ENCODE peak calls at places on chromosomes 16 and 17, in nine cellular contexts. One of them, this sample, is unnamed.

GRCh38 chr17:13777003-13777402 is 175.3 kb upstream of the HS3ST3A1 start:
- DNase-seq in effector memory CD4-positive, alpha-beta T cell: no peak
- DNase-seq in lower lobe of right lung: no peak
- DNase-seq in GM23248: peak
- DNase-seq in neural progenitor cell: no peak
- DNase-seq in AG10803: no peak
- DNase-seq in uterus: no peak
- DNase-seq in CD8-positive, alpha-beta T cell: no peak
- DNase-seq in pancreas: no peak
- DNase-seq in this sample: peak

GRCh38 chr16:13997933-13998332 is 73.2 kb upstream of the MRTFB start:
- DNase-seq in GM23248: no peak
- DNase-seq in lower lobe of right lung: no peak
- DNase-seq in uterus: no peak
- DNase-seq in effector memory CD4-positive, alpha-beta T cell: no peak
- DNase-seq in pancreas: no peak
- DNase-seq in CD8-positive, alpha-beta T cell: no peak
- DNase-seq in AG10803: no peak
- DNase-seq in neural progenitor cell: no peak
- DNase-seq in this sample: no peak

GRCh38 chr17:76893623-76894358 is 25.6 kb downstream of the MGAT5B start:
- DNase-seq in pancreas: no peak
- DNase-seq in AG10803: no peak
- DNase-seq in CD8-positive, alpha-beta T cell: no peak
- DNase-seq in neural progenitor cell: no peak
- DNase-seq in lower lobe of right lung: no peak
- DNase-seq in uterus: no peak
- DNase-seq in GM23248: no peak
- DNase-seq in effector memory CD4-positive, alpha-beta T cell: no peak
- DNase-seq in this sample: no peak

GRCh38 chr16:1941162-1941923 is 1.7 kb downstream of the MSRB1 start:
- DNase-seq in effector memory CD4-positive, alpha-beta T cell: no peak
- DNase-seq in GM23248: no peak
- DNase-seq in uterus: no peak
- DNase-seq in pancreas: peak
- DNase-seq in lower lobe of right lung: no peak
- DNase-seq in AG10803: no peak
- DNase-seq in CD8-positive, alpha-beta T cell: no peak
- DNase-seq in neural progenitor cell: peak
- DNase-seq in this sample: no peak

GRCh38 chr16:8251298-8251697 is 339.0 kb downstream of the TMEM114 start:
- DNase-seq in effector memory CD4-positive, alpha-beta T cell: no peak
- DNase-seq in AG10803: no peak
- DNase-seq in uterus: no peak
- DNase-seq in CD8-positive, alpha-beta T cell: no peak
- DNase-seq in lower lobe of right lung: no peak
- DNase-seq in GM23248: no peak
- DNase-seq in pancreas: no peak
- DNase-seq in neural progenitor cell: no peak
- DNase-seq in this sample: no peak

GRCh38 chr17:19759934-19760530 is 11.9 kb upstream of the ALDH3A1 start:
- DNase-seq in pancreas: no peak
- DNase-seq in lower lobe of right lung: no peak
- DNase-seq in neural progenitor cell: peak
- DNase-seq in GM23248: no peak
- DNase-seq in CD8-positive, alpha-beta T cell: no peak
- DNase-seq in uterus: no peak
- DNase-seq in effector memory CD4-positive, alpha-beta T cell: no peak
- DNase-seq in AG10803: no peak
- DNase-seq in this sample: no peak

GRCh38 chr16:84444476-84444875 is 60.0 kb downstream of the MEAK7 start:
- DNase-seq in effector memory CD4-positive, alpha-beta T cell: no peak
- DNase-seq in AG10803: no peak
- DNase-seq in pancreas: no peak
- DNase-seq in uterus: no peak
- DNase-seq in neural progenitor cell: no peak
- DNase-seq in lower lobe of right lung: peak
- DNase-seq in GM23248: no peak
- DNase-seq in CD8-positive, alpha-beta T cell: no peak
- DNase-seq in this sample: no peak

GRCh38 chr16:68297908-68298307 is 12.8 kb downstream of the SLC7A6OS start:
- DNase-seq in CD8-positive, alpha-beta T cell: no peak
- DNase-seq in lower lobe of right lung: no peak
- DNase-seq in neural progenitor cell: no peak
- DNase-seq in GM23248: peak
- DNase-seq in pancreas: no peak
- DNase-seq in effector memory CD4-positive, alpha-beta T cell: no peak
- DNase-seq in uterus: no peak
- DNase-seq in AG10803: no peak
- DNase-seq in this sample: no peak

GRCh38 chr16:68915561-68915960 is 72.2 kb downstream of the TANGO6 start:
- DNase-seq in AG10803: no peak
- DNase-seq in GM23248: no peak
- DNase-seq in effector memory CD4-positive, alpha-beta T cell: no peak
- DNase-seq in pancreas: no peak
- DNase-seq in uterus: no peak
- DNase-seq in neural progenitor cell: no peak
- DNase-seq in lower lobe of right lung: no peak
- DNase-seq in CD8-positive, alpha-beta T cell: no peak
- DNase-seq in this sample: no peak

GRCh38 chr16:4505356-4506153 is 29.4 kb downstream of the HMOX2 start:
- DNase-seq in CD8-positive, alpha-beta T cell: peak
- DNase-seq in AG10803: no peak
- DNase-seq in GM23248: no peak
- DNase-seq in lower lobe of right lung: peak
- DNase-seq in uterus: no peak
- DNase-seq in pancreas: no peak
- DNase-seq in neural progenitor cell: no peak
- DNase-seq in effector memory CD4-positive, alpha-beta T cell: peak
- DNase-seq in this sample: no peak

GRCh38 chr16:59905628-59906027 is 1171.5 kb upstream of the GOT2 start:
- DNase-seq in GM23248: peak
- DNase-seq in lower lobe of right lung: no peak
- DNase-seq in effector memory CD4-positive, alpha-beta T cell: no peak
- DNase-seq in CD8-positive, alpha-beta T cell: no peak
- DNase-seq in AG10803: peak
- DNase-seq in neural progenitor cell: no peak
- DNase-seq in uterus: no peak
- DNase-seq in pancreas: no peak
- DNase-seq in this sample: no peak

GRCh38 chr16:2027024-2028010 is 615 bp downstream of the NHERF2 start:
- DNase-seq in lower lobe of right lung: no peak
- DNase-seq in GM23248: peak
- DNase-seq in pancreas: peak
- DNase-seq in neural progenitor cell: peak
- DNase-seq in CD8-positive, alpha-beta T cell: no peak
- DNase-seq in uterus: no peak
- DNase-seq in AG10803: peak
- DNase-seq in effector memory CD4-positive, alpha-beta T cell: no peak
- DNase-seq in this sample: no peak

GRCh38 chr16:12529582-12529981 is 274.1 kb downstream of the CPPED1 start:
- DNase-seq in CD8-positive, alpha-beta T cell: no peak
- DNase-seq in neural progenitor cell: no peak
- DNase-seq in pancreas: no peak
- DNase-seq in lower lobe of right lung: no peak
- DNase-seq in uterus: no peak
- DNase-seq in effector memory CD4-positive, alpha-beta T cell: no peak
- DNase-seq in GM23248: no peak
- DNase-seq in AG10803: no peak
- DNase-seq in this sample: no peak

GRCh38 chr17:81922566-81923301 is 4.8 kb upstream of the SIRT7 start:
- DNase-seq in CD8-positive, alpha-beta T cell: no peak
- DNase-seq in AG10803: no peak
- DNase-seq in uterus: no peak
- DNase-seq in neural progenitor cell: no peak
- DNase-seq in lower lobe of right lung: no peak
- DNase-seq in GM23248: no peak
- DNase-seq in pancreas: no peak
- DNase-seq in effector memory CD4-positive, alpha-beta T cell: no peak
- DNase-seq in this sample: no peak
- H3K4me3 ChIP-seq in CD8-positive, alpha-beta T cell: no peak
- H3K4me3 ChIP-seq in AG10803: peak
- H3K4me3 ChIP-seq in uterus: no peak
- H3K4me3 ChIP-seq in neural progenitor cell: peak
- H3K4me3 ChIP-seq in lower lobe of right lung: peak
- H3K4me3 ChIP-seq in GM23248: peak
- H3K4me3 ChIP-seq in pancreas: no peak
- H3K4me3 ChIP-seq in effector memory CD4-positive, alpha-beta T cell: no peak
- H3K4me3 ChIP-seq in this sample: peak

GRCh38 chr17:43328650-43329049 is 70.1 kb upstream of the ARL4D start:
- DNase-seq in lower lobe of right lung: no peak
- DNase-seq in effector memory CD4-positive, alpha-beta T cell: no peak
- DNase-seq in CD8-positive, alpha-beta T cell: no peak
- DNase-seq in neural progenitor cell: no peak
- DNase-seq in AG10803: no peak
- DNase-seq in uterus: no peak
- DNase-seq in GM23248: no peak
- DNase-seq in pancreas: no peak
- DNase-seq in this sample: peak

GRCh38 chr17:43326490-43327275 is 72.1 kb upstream of the ARL4D start:
- DNase-seq in neural progenitor cell: no peak
- DNase-seq in effector memory CD4-positive, alpha-beta T cell: no peak
- DNase-seq in uterus: no peak
- DNase-seq in pancreas: no peak
- DNase-seq in GM23248: peak
- DNase-seq in lower lobe of right lung: no peak
- DNase-seq in AG10803: no peak
- DNase-seq in CD8-positive, alpha-beta T cell: no peak
- DNase-seq in this sample: no peak

GRCh38 chr17:43327834-43328420 is 70.9 kb upstream of the ARL4D start:
- DNase-seq in neural progenitor cell: no peak
- DNase-seq in lower lobe of right lung: no peak
- DNase-seq in GM23248: peak
- DNase-seq in effector memory CD4-positive, alpha-beta T cell: no peak
- DNase-seq in CD8-positive, alpha-beta T cell: no peak
- DNase-seq in AG10803: no peak
- DNase-seq in uterus: no peak
- DNase-seq in pancreas: no peak
- DNase-seq in this sample: no peak

GRCh38 chr17:43327421-43327820 is 71.4 kb upstream of the ARL4D start:
- DNase-seq in uterus: no peak
- DNase-seq in neural progenitor cell: no peak
- DNase-seq in lower lobe of right lung: no peak
- DNase-seq in pancreas: no peak
- DNase-seq in GM23248: peak
- DNase-seq in AG10803: peak
- DNase-seq in effector memory CD4-positive, alpha-beta T cell: no peak
- DNase-seq in CD8-positive, alpha-beta T cell: no peak
- DNase-seq in this sample: no peak

DNA sequence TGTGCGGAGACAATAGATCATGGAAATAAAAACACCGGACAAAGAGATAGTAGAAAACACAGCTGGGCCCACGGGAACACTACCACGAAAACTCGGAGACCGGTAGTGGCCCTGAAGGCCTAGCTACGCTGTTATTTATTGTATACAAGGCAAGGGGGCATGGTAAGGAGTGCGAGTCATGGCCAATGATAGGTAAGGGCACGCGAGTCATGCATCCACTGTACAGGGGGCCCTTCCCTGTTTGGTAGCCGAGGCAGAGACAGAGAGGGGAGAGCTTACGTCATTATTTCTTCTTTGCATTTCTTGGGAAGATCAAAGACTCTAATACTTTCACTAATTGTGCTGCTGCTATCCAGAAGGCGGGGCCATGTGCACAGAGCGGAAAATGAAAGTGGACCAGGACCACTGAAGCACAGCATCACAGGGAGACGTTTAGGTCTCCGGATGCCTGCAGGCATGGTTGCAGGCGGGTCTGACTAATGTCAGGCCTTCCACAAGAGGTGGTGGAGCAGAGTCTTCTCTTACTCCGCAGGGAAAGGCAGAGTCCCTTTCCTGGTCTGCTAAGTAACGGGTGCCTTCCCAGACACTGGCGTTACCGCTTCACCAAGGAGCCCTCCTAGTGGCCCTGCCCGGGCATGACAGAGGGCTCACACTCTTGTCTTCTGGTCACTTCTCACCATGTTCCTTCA is 74.4 kb upstream of the ARL4D start:
- DNase-seq in CD8-positive, alpha-beta T cell: no peak
- DNase-seq in neural progenitor cell: peak
- DNase-seq in lower lobe of right lung: no peak
- DNase-seq in effector memory CD4-positive, alpha-beta T cell: no peak
- DNase-seq in AG10803: peak
- DNase-seq in uterus: no peak
- DNase-seq in GM23248: no peak
- DNase-seq in pancreas: no peak
- DNase-seq in this sample: no peak
- H3K4me3 ChIP-seq in CD8-positive, alpha-beta T cell: no peak
- H3K4me3 ChIP-seq in neural progenitor cell: no peak
- H3K4me3 ChIP-seq in lower lobe of right lung: peak
- H3K4me3 ChIP-seq in effector memory CD4-positive, alpha-beta T cell: no peak
- H3K4me3 ChIP-seq in AG10803: no peak
- H3K4me3 ChIP-seq in uterus: no peak
- H3K4me3 ChIP-seq in GM23248: no peak
- H3K4me3 ChIP-seq in pancreas: no peak
- H3K4me3 ChIP-seq in this sample: no peak

GRCh38 chr17:48563867-48564199 is 14.3 kb downstream of the HOXB4 start:
- DNase-seq in pancreas: no peak
- DNase-seq in uterus: no peak
- DNase-seq in CD8-positive, alpha-beta T cell: no peak
- DNase-seq in neural progenitor cell: no peak
- DNase-seq in effector memory CD4-positive, alpha-beta T cell: no peak
- DNase-seq in GM23248: no peak
- DNase-seq in lower lobe of right lung: no peak
- DNase-seq in AG10803: no peak
- DNase-seq in this sample: no peak

GRCh38 chr17:48560452-48560817 is 15.5 kb upstream of the HOXB2 start:
- DNase-seq in effector memory CD4-positive, alpha-beta T cell: no peak
- DNase-seq in AG10803: no peak
- DNase-seq in lower lobe of right lung: no peak
- DNase-seq in uterus: no peak
- DNase-seq in pancreas: no peak
- DNase-seq in GM23248: no peak
- DNase-seq in neural progenitor cell: no peak
- DNase-seq in CD8-positive, alpha-beta T cell: no peak
- DNase-seq in this sample: no peak

GRCh38 chr17:48562934-48563333 is 15.2 kb downstream of the HOXB4 start:
- DNase-seq in effector memory CD4-positive, alpha-beta T cell: no peak
- DNase-seq in GM23248: no peak
- DNase-seq in lower lobe of right lung: no peak
- DNase-seq in uterus: no peak
- DNase-seq in pancreas: no peak
- DNase-seq in CD8-positive, alpha-beta T cell: no peak
- DNase-seq in neural progenitor cell: no peak
- DNase-seq in AG10803: no peak
- DNase-seq in this sample: no peak

GRCh38 chr17:48563385-48563838 is 14.7 kb downstream of the HOXB4 start:
- DNase-seq in neural progenitor cell: no peak
- DNase-seq in pancreas: no peak
- DNase-seq in AG10803: no peak
- DNase-seq in GM23248: no peak
- DNase-seq in CD8-positive, alpha-beta T cell: no peak
- DNase-seq in uterus: no peak
- DNase-seq in effector memory CD4-positive, alpha-beta T cell: no peak
- DNase-seq in lower lobe of right lung: no peak
- DNase-seq in this sample: no peak

GRCh38 chr17:48561894-48562810 is 16.0 kb downstream of the HOXB4 start:
- DNase-seq in AG10803: peak
- DNase-seq in CD8-positive, alpha-beta T cell: no peak
- DNase-seq in GM23248: peak
- DNase-seq in lower lobe of right lung: no peak
- DNase-seq in neural progenitor cell: no peak
- DNase-seq in uterus: no peak
- DNase-seq in effector memory CD4-positive, alpha-beta T cell: no peak
- DNase-seq in pancreas: no peak
- DNase-seq in this sample: no peak
- H3K4me3 ChIP-seq in AG10803: peak
- H3K4me3 ChIP-seq in CD8-positive, alpha-beta T cell: no peak
- H3K4me3 ChIP-seq in GM23248: no peak
- H3K4me3 ChIP-seq in lower lobe of right lung: no peak
- H3K4me3 ChIP-seq in neural progenitor cell: no peak
- H3K4me3 ChIP-seq in uterus: no peak
- H3K4me3 ChIP-seq in effector memory CD4-positive, alpha-beta T cell: no peak
- H3K4me3 ChIP-seq in pancreas: no peak
- H3K4me3 ChIP-seq in this sample: no peak

GRCh38 chr17:32489320-32490100 is 2.7 kb downstream of the CDK5R1 start:
- DNase-seq in lower lobe of right lung: peak
- DNase-seq in AG10803: no peak
- DNase-seq in pancreas: no peak
- DNase-seq in CD8-positive, alpha-beta T cell: no peak
- DNase-seq in effector memory CD4-positive, alpha-beta T cell: no peak
- DNase-seq in uterus: no peak
- DNase-seq in GM23248: no peak
- DNase-seq in neural progenitor cell: no peak
- DNase-seq in this sample: no peak
- H3K4me3 ChIP-seq in lower lobe of right lung: no peak
- H3K4me3 ChIP-seq in AG10803: no peak
- H3K4me3 ChIP-seq in pancreas: no peak
- H3K4me3 ChIP-seq in CD8-positive, alpha-beta T cell: peak
- H3K4me3 ChIP-seq in effector memory CD4-positive, alpha-beta T cell: peak
- H3K4me3 ChIP-seq in uterus: no peak
- H3K4me3 ChIP-seq in GM23248: no peak
- H3K4me3 ChIP-seq in neural progenitor cell: no peak
- H3K4me3 ChIP-seq in this sample: no peak